ENCODE peak calls at places on chromosome 1, in seven cellular contexts. One of them, this sample, is unnamed.

GRCh38 chr1:196538473-196538872 is 69.8 kb downstream of the KCNT2 start:
- DNase-seq in SK-N-SH: no peak
- DNase-seq in H1: no peak
- DNase-seq in NT2/D1: no peak
- DNase-seq in GM12878: no peak
- DNase-seq in HepG2: no peak
- DNase-seq in K562: no peak
- DNase-seq in this sample: no peak

GRCh38 chr1:4594286-4594991 is 60.0 kb upstream of the AJAP1 start:
- DNase-seq in H1: no peak
- DNase-seq in NT2/D1: no peak
- DNase-seq in GM12878: no peak
- DNase-seq in HepG2: no peak
- DNase-seq in SK-N-SH: no peak
- DNase-seq in K562: no peak
- DNase-seq in this sample: no peak

GRCh38 chr1:206700445-206701036 is 15.8 kb downstream of the MAPKAPK2 start:
- DNase-seq in NT2/D1: no peak
- DNase-seq in H1: no peak
- DNase-seq in K562: no peak
- DNase-seq in SK-N-SH: no peak
- DNase-seq in HepG2: no peak
- DNase-seq in GM12878: no peak
- DNase-seq in this sample: no peak

GRCh38 chr1:113128116-113128515 is 55.1 kb downstream of the LRIG2 start:
- DNase-seq in NT2/D1: no peak
- DNase-seq in K562: no peak
- DNase-seq in GM12878: no peak
- DNase-seq in H1: no peak
- DNase-seq in HepG2: no peak
- DNase-seq in SK-N-SH: no peak
- DNase-seq in this sample: no peak

GRCh38 chr1:92043621-92044020 is 13.8 kb downstream of the EPHX4 start:
- DNase-seq in SK-N-SH: no peak
- DNase-seq in H1: no peak
- DNase-seq in HepG2: no peak
- DNase-seq in GM12878: no peak
- DNase-seq in NT2/D1: no peak
- DNase-seq in K562: no peak
- DNase-seq in this sample: no peak

GRCh38 chr1:168137515-168137821 is 738 bp upstream of the GPR161 start:
- DNase-seq in GM12878: no peak
- DNase-seq in SK-N-SH: no peak
- DNase-seq in K562: no peak
- DNase-seq in NT2/D1: no peak
- DNase-seq in HepG2: no peak
- DNase-seq in H1: no peak
- DNase-seq in this sample: no peak

GRCh38 chr1:180311011-180311730 is 81.1 kb downstream of the LHX4 start:
- DNase-seq in SK-N-SH: no peak
- DNase-seq in HepG2: no peak
- DNase-seq in GM12878: no peak
- DNase-seq in H1: no peak
- DNase-seq in NT2/D1: no peak
- DNase-seq in K562: no peak
- DNase-seq in this sample: peak

GRCh38 chr1:167249702-167250101 is 29.0 kb downstream of the POU2F1 start:
- DNase-seq in GM12878: no peak
- DNase-seq in H1: no peak
- DNase-seq in SK-N-SH: no peak
- DNase-seq in HepG2: no peak
- DNase-seq in K562: peak
- DNase-seq in NT2/D1: no peak
- DNase-seq in this sample: no peak

GRCh38 chr1:22105611-22106207 is 37.2 kb downstream of the WNT4 start:
- DNase-seq in SK-N-SH: peak
- DNase-seq in HepG2: peak
- DNase-seq in GM12878: no peak
- DNase-seq in H1: no peak
- DNase-seq in K562: peak
- DNase-seq in NT2/D1: peak
- DNase-seq in this sample: peak

DNA sequence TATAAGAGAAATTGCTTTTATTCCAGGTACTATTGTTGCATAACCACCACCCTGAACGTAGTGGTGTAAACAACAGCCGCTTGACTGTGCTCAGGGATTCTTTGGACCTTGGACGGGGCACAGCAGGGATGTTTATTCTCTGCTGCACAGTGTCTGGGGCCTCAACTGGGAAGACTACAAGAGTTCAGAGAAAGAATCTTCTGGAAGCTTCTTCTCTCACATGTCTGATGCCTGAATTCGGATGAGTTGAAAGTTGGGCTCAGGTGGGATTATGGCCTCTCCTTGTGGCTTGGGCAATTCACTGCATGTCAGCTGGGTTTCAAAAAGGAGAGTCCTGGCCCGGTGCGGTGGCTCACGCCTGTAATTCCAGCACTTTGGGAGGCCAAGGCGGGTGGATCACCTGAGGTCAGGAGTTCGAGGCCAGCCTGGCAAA is 19.0 kb upstream of the SSBP3 start:
- DNase-seq in SK-N-SH: no peak
- DNase-seq in HepG2: peak
- DNase-seq in K562: no peak
- DNase-seq in NT2/D1: no peak
- DNase-seq in GM12878: no peak
- DNase-seq in H1: no peak
- DNase-seq in this sample: no peak
- TF ChIP-seq YY1 in SK-N-SH: no peak
- TF ChIP-seq YY1 in HepG2: no peak
- TF ChIP-seq YY1 in K562: no peak
- TF ChIP-seq YY1 in NT2/D1: no peak
- TF ChIP-seq YY1 in GM12878: no peak
- TF ChIP-seq YY1 in H1: no peak
- TF ChIP-seq YY1 in this sample: no peak

DNA sequence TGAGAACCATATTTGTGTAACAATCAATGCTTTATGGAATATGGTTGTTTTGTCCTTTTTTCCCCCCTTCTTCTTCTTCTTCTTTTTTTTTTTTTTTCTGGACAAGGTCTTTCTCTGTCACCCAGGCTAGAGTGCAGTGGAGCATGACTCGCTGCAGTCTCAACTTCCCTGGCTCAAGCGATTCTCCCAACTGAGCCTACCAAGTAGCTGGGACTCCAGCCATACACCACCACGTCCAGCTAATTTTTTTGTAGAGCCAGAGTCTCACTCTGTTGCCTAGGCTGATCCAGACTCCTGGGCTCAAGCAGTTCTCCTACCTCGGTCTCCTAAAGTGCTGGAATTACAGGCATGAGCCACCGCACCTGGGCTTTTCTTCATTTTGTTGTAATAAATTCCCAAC is 86.7 kb downstream of the FMN2 start:
- DNase-seq in HepG2: no peak
- DNase-seq in K562: no peak
- DNase-seq in GM12878: no peak
- DNase-seq in SK-N-SH: no peak
- DNase-seq in NT2/D1: no peak
- DNase-seq in H1: no peak
- DNase-seq in this sample: no peak
- TF ChIP-seq YY1 in HepG2: no peak
- TF ChIP-seq YY1 in K562: no peak
- TF ChIP-seq YY1 in GM12878: no peak
- TF ChIP-seq YY1 in SK-N-SH: no peak
- TF ChIP-seq YY1 in NT2/D1: no peak
- TF ChIP-seq YY1 in H1: no peak
- TF ChIP-seq YY1 in this sample: no peak

GRCh38 chr1:97277891-97278662 is 556.5 kb downstream of the PTBP2 start:
- DNase-seq in GM12878: no peak
- DNase-seq in HepG2: no peak
- DNase-seq in H1: no peak
- DNase-seq in SK-N-SH: no peak
- DNase-seq in NT2/D1: no peak
- DNase-seq in K562: no peak
- DNase-seq in this sample: peak
- TF ChIP-seq YY1 in GM12878: no peak
- TF ChIP-seq YY1 in HepG2: no peak
- TF ChIP-seq YY1 in H1: no peak
- TF ChIP-seq YY1 in SK-N-SH: no peak
- TF ChIP-seq YY1 in NT2/D1: no peak
- TF ChIP-seq YY1 in K562: no peak
- TF ChIP-seq YY1 in this sample: no peak

DNA sequence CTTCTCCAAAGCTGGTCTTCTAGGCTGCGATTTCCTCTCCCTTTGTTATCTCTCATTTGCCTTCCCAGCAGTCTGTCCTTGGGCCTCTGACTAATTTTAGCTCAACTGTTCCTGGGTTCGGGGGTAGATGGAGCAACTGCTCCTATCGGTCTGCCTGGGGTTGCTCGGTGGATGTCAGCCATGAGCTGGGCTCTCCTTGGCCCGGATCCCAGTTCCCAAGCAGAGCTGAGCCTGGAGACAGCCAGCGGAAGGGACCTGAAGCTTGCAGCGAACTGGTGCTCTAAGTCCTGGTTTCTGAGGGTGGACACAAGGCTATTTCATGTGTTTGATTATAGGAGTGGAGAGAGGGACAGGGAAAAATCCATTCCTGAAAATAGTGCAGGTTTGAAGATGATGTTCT is 423.0 kb downstream of the RPS6KC1 start:
- DNase-seq in HepG2: peak
- DNase-seq in NT2/D1: peak
- DNase-seq in GM12878: no peak
- DNase-seq in H1: no peak
- DNase-seq in K562: peak
- DNase-seq in SK-N-SH: no peak
- DNase-seq in this sample: no peak
- TF ChIP-seq YY1 in HepG2: no peak
- TF ChIP-seq YY1 in NT2/D1: no peak
- TF ChIP-seq YY1 in GM12878: no peak
- TF ChIP-seq YY1 in H1: no peak
- TF ChIP-seq YY1 in K562: no peak
- TF ChIP-seq YY1 in SK-N-SH: no peak
- TF ChIP-seq YY1 in this sample: no peak

GRCh38 chr1:55428944-55429931 is 214.1 kb upstream of the USP24 start:
- DNase-seq in H1: peak
- DNase-seq in HepG2: peak
- DNase-seq in GM12878: no peak
- DNase-seq in SK-N-SH: peak
- DNase-seq in K562: peak
- DNase-seq in NT2/D1: peak
- DNase-seq in this sample: peak
- TF ChIP-seq YY1 in H1: no peak
- TF ChIP-seq YY1 in HepG2: peak
- TF ChIP-seq YY1 in GM12878: no peak
- TF ChIP-seq YY1 in SK-N-SH: no peak
- TF ChIP-seq YY1 in K562: no peak
- TF ChIP-seq YY1 in NT2/D1: no peak
- TF ChIP-seq YY1 in this sample: peak

GRCh38 chr1:109312978-109313775 is 6.4 kb upstream of the MYBPHL start:
- DNase-seq in H1: no peak
- DNase-seq in SK-N-SH: peak
- DNase-seq in NT2/D1: no peak
- DNase-seq in HepG2: no peak
- DNase-seq in GM12878: no peak
- DNase-seq in K562: no peak
- DNase-seq in this sample: no peak
- TF ChIP-seq YY1 in H1: no peak
- TF ChIP-seq YY1 in SK-N-SH: no peak
- TF ChIP-seq YY1 in NT2/D1: no peak
- TF ChIP-seq YY1 in HepG2: no peak
- TF ChIP-seq YY1 in GM12878: no peak
- TF ChIP-seq YY1 in K562: no peak
- TF ChIP-seq YY1 in this sample: no peak

GRCh38 chr1:201769966-201770365 is 59.0 kb upstream of the IPO9 start:
- DNase-seq in SK-N-SH: no peak
- DNase-seq in NT2/D1: no peak
- DNase-seq in H1: no peak
- DNase-seq in HepG2: no peak
- DNase-seq in K562: no peak
- DNase-seq in GM12878: no peak
- DNase-seq in this sample: no peak
- TF ChIP-seq YY1 in SK-N-SH: no peak
- TF ChIP-seq YY1 in NT2/D1: no peak
- TF ChIP-seq YY1 in H1: no peak
- TF ChIP-seq YY1 in HepG2: no peak
- TF ChIP-seq YY1 in K562: no peak
- TF ChIP-seq YY1 in GM12878: no peak
- TF ChIP-seq YY1 in this sample: no peak

DNA sequence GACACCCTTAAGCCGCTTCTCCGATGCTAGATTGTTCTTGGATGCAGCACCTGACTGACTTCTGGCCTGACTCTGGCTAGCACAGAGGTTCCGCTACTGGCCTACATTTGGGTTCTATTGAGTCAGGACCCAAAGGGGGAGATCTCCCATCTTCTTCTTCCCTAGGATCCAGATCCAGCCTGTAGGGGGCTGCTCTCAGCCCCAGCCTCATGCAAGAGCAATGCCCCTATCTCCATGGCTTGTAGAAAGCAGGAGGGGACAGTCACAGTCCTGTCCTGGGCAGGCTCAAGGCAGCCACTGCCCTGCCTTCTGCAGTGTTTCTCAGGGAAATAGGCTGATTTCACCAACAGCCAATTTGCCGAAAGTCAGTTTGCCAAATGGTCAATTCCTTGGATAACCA is 6.3 kb upstream of the ADAR start:
- DNase-seq in GM12878: no peak
- DNase-seq in H1: no peak
- DNase-seq in K562: peak
- DNase-seq in SK-N-SH: peak
- DNase-seq in NT2/D1: no peak
- DNase-seq in HepG2: peak
- DNase-seq in this sample: no peak
- TF ChIP-seq YY1 in GM12878: no peak
- TF ChIP-seq YY1 in H1: no peak
- TF ChIP-seq YY1 in K562: no peak
- TF ChIP-seq YY1 in SK-N-SH: no peak
- TF ChIP-seq YY1 in NT2/D1: no peak
- TF ChIP-seq YY1 in HepG2: no peak
- TF ChIP-seq YY1 in this sample: no peak

GRCh38 chr1:39116868-39117728 is 87.4 kb upstream of the MACF1 start:
- DNase-seq in K562: peak
- DNase-seq in H1: no peak
- DNase-seq in SK-N-SH: no peak
- DNase-seq in NT2/D1: no peak
- DNase-seq in HepG2: peak
- DNase-seq in GM12878: no peak
- DNase-seq in this sample: peak
- TF ChIP-seq YY1 in K562: no peak
- TF ChIP-seq YY1 in H1: no peak
- TF ChIP-seq YY1 in SK-N-SH: no peak
- TF ChIP-seq YY1 in NT2/D1: no peak
- TF ChIP-seq YY1 in HepG2: no peak
- TF ChIP-seq YY1 in GM12878: no peak
- TF ChIP-seq YY1 in this sample: peak

This sample was measured in HCT116.